ENCODE peak calls at places on chromosomes 6 and 20, in nine cellular contexts. One of them, this sample, is unnamed. For H3K4me1, the result is how much of the 10 kb centered on the place peaks cover.

GRCh38 chr6:150417899-150418824 is 49.4 kb downstream of the IYD start:
- DNase-seq in breast epithelium: no peak
- DNase-seq in small intestine: peak
- DNase-seq in GM12878: peak
- DNase-seq in ovary: no peak
- DNase-seq in GM23338: peak
- DNase-seq in tibial artery: no peak
- DNase-seq in lung: no peak
- DNase-seq in upper lobe of right lung: no peak
- DNase-seq in this sample: no peak

GRCh38 chr6:73309534-73309783 is 44.6 kb downstream of the DPPA5 start:
- DNase-seq in breast epithelium: no peak
- DNase-seq in small intestine: no peak
- DNase-seq in GM12878: no peak
- DNase-seq in ovary: no peak
- DNase-seq in GM23338: no peak
- DNase-seq in tibial artery: no peak
- DNase-seq in lung: no peak
- DNase-seq in upper lobe of right lung: no peak
- DNase-seq in this sample: no peak

GRCh38 chr6:61622601-61623000 is 663.4 kb downstream of the KHDRBS2 start:
- DNase-seq in breast epithelium: no peak
- DNase-seq in small intestine: no peak
- DNase-seq in GM12878: no peak
- DNase-seq in ovary: no peak
- DNase-seq in GM23338: no peak
- DNase-seq in tibial artery: no peak
- DNase-seq in lung: no peak
- DNase-seq in upper lobe of right lung: no peak
- DNase-seq in this sample: no peak

GRCh38 chr6:42402184-42402583 is 49.5 kb downstream of the TRERF1 start:
- DNase-seq in breast epithelium: no peak
- DNase-seq in small intestine: peak
- DNase-seq in GM12878: peak
- DNase-seq in ovary: no peak
- DNase-seq in GM23338: no peak
- DNase-seq in tibial artery: no peak
- DNase-seq in lung: no peak
- DNase-seq in upper lobe of right lung: no peak
- DNase-seq in this sample: no peak

GRCh38 chr6:32177788-32178546 is at the start of gene RNF5:
- DNase-seq in breast epithelium: peak
- DNase-seq in small intestine: peak
- DNase-seq in GM12878: peak
- DNase-seq in ovary: peak
- DNase-seq in GM23338: peak
- DNase-seq in tibial artery: peak
- DNase-seq in lung: peak
- DNase-seq in upper lobe of right lung: peak
- DNase-seq in this sample: peak

GRCh38 chr6:49698538-49699205 is 14.7 kb downstream of the CRISP2 start:
- DNase-seq in breast epithelium: no peak
- DNase-seq in small intestine: no peak
- DNase-seq in GM12878: no peak
- DNase-seq in ovary: no peak
- DNase-seq in GM23338: no peak
- DNase-seq in tibial artery: no peak
- DNase-seq in lung: no peak
- DNase-seq in upper lobe of right lung: no peak
- DNase-seq in this sample: no peak

GRCh38 chr6:137799950-137800568 is 67.0 kb upstream of the TNFAIP3 start:
- DNase-seq in breast epithelium: no peak
- DNase-seq in small intestine: peak
- DNase-seq in GM12878: no peak
- DNase-seq in ovary: no peak
- DNase-seq in GM23338: peak
- DNase-seq in tibial artery: peak
- DNase-seq in lung: peak
- DNase-seq in upper lobe of right lung: no peak
- DNase-seq in this sample: no peak

GRCh38 chr6:9520417-9521151 is 894.3 kb downstream of the TFAP2A start:
- DNase-seq in breast epithelium: no peak
- DNase-seq in small intestine: no peak
- DNase-seq in GM12878: peak
- DNase-seq in ovary: no peak
- DNase-seq in GM23338: no peak
- DNase-seq in tibial artery: no peak
- DNase-seq in lung: no peak
- DNase-seq in upper lobe of right lung: no peak
- DNase-seq in this sample: no peak

GRCh38 chr6:157885211-157885788 is 62.3 kb downstream of the SNX9 start:
- DNase-seq in breast epithelium: no peak
- DNase-seq in small intestine: peak
- DNase-seq in GM12878: no peak
- DNase-seq in ovary: no peak
- DNase-seq in GM23338: no peak
- DNase-seq in tibial artery: no peak
- DNase-seq in lung: no peak
- DNase-seq in upper lobe of right lung: no peak
- DNase-seq in this sample: no peak

GRCh38 chr6:45696738-45697137 is 318.9 kb downstream of the CLIC5 start:
- DNase-seq in breast epithelium: no peak
- DNase-seq in small intestine: no peak
- DNase-seq in GM12878: no peak
- DNase-seq in ovary: no peak
- DNase-seq in GM23338: no peak
- DNase-seq in tibial artery: no peak
- DNase-seq in lung: no peak
- DNase-seq in upper lobe of right lung: no peak
- DNase-seq in this sample: no peak

GRCh38 chr6:155771822-155772221 is 316.2 kb upstream of the NOX3 start:
- DNase-seq in breast epithelium: no peak
- DNase-seq in small intestine: no peak
- DNase-seq in GM12878: no peak
- DNase-seq in ovary: no peak
- DNase-seq in GM23338: no peak
- DNase-seq in tibial artery: no peak
- DNase-seq in lung: no peak
- DNase-seq in upper lobe of right lung: no peak
- DNase-seq in this sample: no peak

GRCh38 chr6:168896321-168896720 is 357.3 kb downstream of the THBS2 start:
- DNase-seq in breast epithelium: no peak
- DNase-seq in small intestine: no peak
- DNase-seq in GM12878: no peak
- DNase-seq in ovary: no peak
- DNase-seq in GM23338: no peak
- DNase-seq in tibial artery: no peak
- DNase-seq in lung: no peak
- DNase-seq in upper lobe of right lung: no peak
- DNase-seq in this sample: no peak
- H3K4me3 ChIP-seq in breast epithelium: no peak
- H3K4me3 ChIP-seq in small intestine: no peak
- H3K4me3 ChIP-seq in GM12878: no peak
- H3K4me3 ChIP-seq in ovary: no peak
- H3K4me3 ChIP-seq in GM23338: no peak
- H3K4me3 ChIP-seq in tibial artery: no peak
- H3K4me3 ChIP-seq in lung: no peak
- H3K4me3 ChIP-seq in upper lobe of right lung: no peak
- H3K4me3 ChIP-seq in this sample: no peak

GRCh38 chr6:100415780-100416179 is 48.9 kb downstream of the SIM1 start:
- DNase-seq in breast epithelium: no peak
- DNase-seq in small intestine: no peak
- DNase-seq in GM12878: no peak
- DNase-seq in ovary: no peak
- DNase-seq in GM23338: no peak
- DNase-seq in tibial artery: no peak
- DNase-seq in lung: no peak
- DNase-seq in upper lobe of right lung: no peak
- DNase-seq in this sample: no peak

GRCh38 chr6:100426241-100426640 is 38.5 kb downstream of the SIM1 start:
- DNase-seq in breast epithelium: no peak
- DNase-seq in small intestine: no peak
- DNase-seq in GM12878: no peak
- DNase-seq in ovary: no peak
- DNase-seq in GM23338: no peak
- DNase-seq in tibial artery: no peak
- DNase-seq in lung: no peak
- DNase-seq in upper lobe of right lung: no peak
- DNase-seq in this sample: no peak

GRCh38 chr6:100417037-100417436 is 47.7 kb downstream of the SIM1 start:
- DNase-seq in breast epithelium: no peak
- DNase-seq in small intestine: no peak
- DNase-seq in GM12878: no peak
- DNase-seq in ovary: no peak
- DNase-seq in GM23338: no peak
- DNase-seq in tibial artery: no peak
- DNase-seq in lung: no peak
- DNase-seq in upper lobe of right lung: no peak
- DNase-seq in this sample: no peak

DNA sequence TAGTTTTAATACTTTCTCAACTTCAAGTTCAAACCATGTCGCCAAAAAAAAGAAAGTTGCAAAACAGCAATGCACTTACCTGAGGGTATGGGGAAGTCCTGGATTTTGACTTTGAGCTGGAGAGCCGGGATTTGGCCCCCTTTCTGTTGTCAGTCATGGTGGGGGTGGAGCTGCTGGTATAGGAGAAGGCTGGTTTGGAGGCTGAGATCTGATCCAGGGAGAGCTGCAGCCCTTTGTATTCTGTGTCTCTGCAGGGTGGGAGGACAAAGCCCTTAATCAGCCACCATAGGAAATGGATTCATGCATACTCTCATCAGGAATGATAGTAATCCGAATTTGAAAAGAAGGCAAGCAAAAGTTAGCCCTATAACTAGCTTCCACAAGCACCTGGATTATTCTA is 44.0 kb downstream of the SIM1 start:
- DNase-seq in breast epithelium: no peak
- DNase-seq in small intestine: no peak
- DNase-seq in GM12878: no peak
- DNase-seq in ovary: no peak
- DNase-seq in GM23338: peak
- DNase-seq in tibial artery: no peak
- DNase-seq in lung: no peak
- DNase-seq in upper lobe of right lung: no peak
- DNase-seq in this sample: no peak
- H3K27ac ChIP-seq in breast epithelium: no peak
- H3K27ac ChIP-seq in small intestine: no peak
- H3K27ac ChIP-seq in GM12878: no peak
- H3K27ac ChIP-seq in ovary: no peak
- H3K27ac ChIP-seq in GM23338: no peak
- H3K27ac ChIP-seq in tibial artery: no peak
- H3K27ac ChIP-seq in lung: no peak
- H3K27ac ChIP-seq in upper lobe of right lung: no peak
- H3K27ac ChIP-seq in this sample: no peak

GRCh38 chr6:77461796-77462195 is 1.5 kb downstream of the HTR1B start:
- DNase-seq in breast epithelium: no peak
- DNase-seq in small intestine: no peak
- DNase-seq in GM12878: no peak
- DNase-seq in ovary: no peak
- DNase-seq in GM23338: no peak
- DNase-seq in tibial artery: no peak
- DNase-seq in lung: no peak
- DNase-seq in upper lobe of right lung: no peak
- DNase-seq in this sample: no peak
- H3K4me1 ChIP-seq in breast epithelium: under half
- H3K4me1 ChIP-seq in small intestine: under half
- H3K4me1 ChIP-seq in GM12878: under half
- H3K4me1 ChIP-seq in ovary: under half
- H3K4me1 ChIP-seq in GM23338: under half
- H3K4me1 ChIP-seq in tibial artery: under half
- H3K4me1 ChIP-seq in lung: under half
- H3K4me1 ChIP-seq in upper lobe of right lung: under half
- H3K4me1 ChIP-seq in this sample: under half

GRCh38 chr6:15689586-15690450 is 27.0 kb upstream of the DTNBP1 start:
- DNase-seq in breast epithelium: no peak
- DNase-seq in small intestine: no peak
- DNase-seq in GM12878: no peak
- DNase-seq in ovary: no peak
- DNase-seq in GM23338: no peak
- DNase-seq in tibial artery: no peak
- DNase-seq in lung: no peak
- DNase-seq in upper lobe of right lung: no peak
- DNase-seq in this sample: no peak

GRCh38 chr6:15690451-15690961 is 27.7 kb upstream of the DTNBP1 start:
- DNase-seq in breast epithelium: no peak
- DNase-seq in small intestine: peak
- DNase-seq in GM12878: no peak
- DNase-seq in ovary: no peak
- DNase-seq in GM23338: no peak
- DNase-seq in tibial artery: no peak
- DNase-seq in lung: no peak
- DNase-seq in upper lobe of right lung: no peak
- DNase-seq in this sample: no peak

GRCh38 chr6:15685629-15686028 is 22.8 kb upstream of the DTNBP1 start:
- DNase-seq in breast epithelium: no peak
- DNase-seq in small intestine: peak
- DNase-seq in GM12878: no peak
- DNase-seq in ovary: no peak
- DNase-seq in GM23338: no peak
- DNase-seq in tibial artery: no peak
- DNase-seq in lung: no peak
- DNase-seq in upper lobe of right lung: no peak
- DNase-seq in this sample: no peak

GRCh38 chr6:15691250-15691869 is 28.5 kb upstream of the DTNBP1 start:
- DNase-seq in breast epithelium: peak
- DNase-seq in small intestine: peak
- DNase-seq in GM12878: peak
- DNase-seq in ovary: peak
- DNase-seq in GM23338: peak
- DNase-seq in tibial artery: peak
- DNase-seq in lung: peak
- DNase-seq in upper lobe of right lung: peak
- DNase-seq in this sample: peak
- H3K4me3 ChIP-seq in breast epithelium: peak
- H3K4me3 ChIP-seq in small intestine: no peak
- H3K4me3 ChIP-seq in GM12878: no peak
- H3K4me3 ChIP-seq in ovary: peak
- H3K4me3 ChIP-seq in GM23338: no peak
- H3K4me3 ChIP-seq in tibial artery: peak
- H3K4me3 ChIP-seq in lung: no peak
- H3K4me3 ChIP-seq in upper lobe of right lung: peak
- H3K4me3 ChIP-seq in this sample: no peak

DNA sequence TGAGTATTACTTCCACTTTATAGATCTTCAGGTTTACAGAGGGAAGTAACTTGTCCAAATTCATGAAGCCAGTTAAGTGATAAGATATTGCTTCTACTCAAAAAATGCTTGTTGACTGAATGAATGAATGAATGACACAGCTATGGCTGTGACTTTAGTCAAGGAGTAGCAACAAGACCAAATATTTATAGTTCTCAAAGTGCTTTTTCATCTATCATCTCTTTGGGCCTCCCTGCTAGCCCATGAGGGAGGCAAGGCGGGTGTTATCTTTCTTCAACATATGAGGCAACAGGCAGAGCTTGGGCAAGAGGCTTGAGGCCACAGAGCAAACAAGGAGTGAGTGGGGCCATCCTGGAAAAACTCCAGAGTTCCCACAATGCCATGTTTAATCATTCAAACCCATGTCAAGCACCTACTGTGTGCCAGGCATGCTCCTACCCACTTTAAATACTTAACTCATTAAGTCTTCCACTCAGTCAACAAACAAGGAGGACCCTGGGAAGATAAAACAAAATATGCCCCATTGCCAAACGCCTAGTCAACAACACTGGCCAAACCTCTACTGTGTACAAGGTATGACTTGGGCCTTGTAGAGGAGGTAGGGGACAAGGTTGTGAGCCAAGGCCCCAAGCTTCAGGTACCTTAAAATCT is 15.9 kb downstream of the BCL2L1 start:
- DNase-seq in breast epithelium: no peak
- DNase-seq in small intestine: no peak
- DNase-seq in GM12878: no peak
- DNase-seq in ovary: no peak
- DNase-seq in GM23338: no peak
- DNase-seq in tibial artery: no peak
- DNase-seq in lung: peak
- DNase-seq in upper lobe of right lung: peak
- DNase-seq in this sample: no peak
- H3K27ac ChIP-seq in breast epithelium: peak
- H3K27ac ChIP-seq in small intestine: peak
- H3K27ac ChIP-seq in GM12878: peak
- H3K27ac ChIP-seq in ovary: no peak
- H3K27ac ChIP-seq in GM23338: peak
- H3K27ac ChIP-seq in tibial artery: no peak
- H3K27ac ChIP-seq in lung: peak
- H3K27ac ChIP-seq in upper lobe of right lung: peak
- H3K27ac ChIP-seq in this sample: peak

This sample was measured in pancreas.